ENCODE peak calls at places on chromosomes 6 and 20, in five cellular contexts. D is ovary; M is ureter; R is activated CD4-positive, alpha-beta T cell treated with anti-CD3 and anti-CD28 coated beads for 36 hours; T is astrocyte of the hippocampus. B is an unnamed sample.

GRCh38 chr20:61477366-61477966 is 225.4 kb downstream of the CDH4 start:
- DNase-seq in D (no peak), M (no peak), R (no peak), T (no peak), B (no peak)

GRCh38 chr6:66126358-66126757 is 419.3 kb upstream of the EYS start:
- DNase-seq in D (no peak), M (no peak), R (no peak), T (no peak), B (no peak)

GRCh38 chr20:10902174-10902573 is 228.4 kb upstream of the JAG1 start:
- DNase-seq in D (no peak), M (no peak), R (no peak), T (no peak), B (no peak)

GRCh38 chr6:157603314-157603940 is 219.6 kb upstream of the SNX9 start:
- DNase-seq in D (no peak), M (peak; percentile 29), R (no peak), T (no peak), B (peak; percentile 67)

GRCh38 chr6:164166515-164166914 is 752.0 kb downstream of the QKI start:
- DNase-seq in D (no peak), M (no peak), R (no peak), T (no peak), B (no peak)

GRCh38 chr6:33454009-33454946 is at the start of gene ZBTB9:
- DNase-seq in D (peak; percentile 97), M (peak; percentile 97), R (peak; percentile 96), T (peak; percentile 98), B (no peak)

GRCh38 chr20:46576774-46577395 is 26.4 kb upstream of the OCSTAMP start:
- DNase-seq in D (no peak), M (no peak), R (no peak), T (no peak), B (no peak)

GRCh38 chr20:14198416-14198815 is 139.0 kb downstream of the FLRT3 start:
- DNase-seq in D (no peak), M (no peak), R (no peak), T (no peak), B (no peak)

GRCh38 chr6:125826695-125827463 is 36.1 kb downstream of the NCOA7 start:
- DNase-seq in D (no peak), M (no peak), R (no peak), T (no peak), B (no peak)

GRCh38 chr20:41424546-41424945 is 57.9 kb upstream of the EMILIN3 start:
- DNase-seq in D (no peak), M (no peak), R (no peak), T (peak; percentile 74), B (no peak)

GRCh38 chr6:112560651-112561050 is 213.5 kb downstream of the RFPL4B start:
- DNase-seq in D (no peak), M (no peak), R (no peak), T (no peak), B (no peak)

GRCh38 chr6:151325075-151326050 is 66.0 kb downstream of the ZBTB2 start:
- DNase-seq in D (peak; percentile 86), M (peak; percentile 49), R (peak; percentile 25), T (peak; percentile 80), B (no peak)

GRCh38 chr20:54148947-54149764 is 24.6 kb downstream of the CYP24A1 start:
- DNase-seq in D (no peak), M (peak; percentile 61), R (no peak), T (no peak), B (no peak)

GRCh38 chr20:59416916-59417315 is 116.5 kb downstream of the EDN3 start:
- DNase-seq in D (no peak), M (no peak), R (no peak), T (no peak), B (no peak)

B was measured in vagina.